ENCODE peak calls at places on chromosome 5, in seven cellular contexts. G is PC-3, S is mammary epithelial cell, E is AG04449, P is B cell, J is left lung, H is GM12865. C is an unnamed sample.

GRCh38 chr5:154487541-154487940 is 9.5 kb upstream of the HAND1 start:
- DNase-seq in P (no peak), H (peak), G (no peak), J (no peak), S (no peak), E (no peak), C (no peak)

GRCh38 chr5:10663531-10664183 is 97.4 kb downstream of the DAP start:
- DNase-seq in G (peak), H (no peak), P (no peak), E (no peak), J (peak), S (no peak), C (no peak)

GRCh38 chr5:141825241-141825671 is 53.0 kb downstream of the PCDH1 start:
- DNase-seq in J (no peak), P (no peak), G (no peak), H (no peak), E (no peak), S (no peak), C (no peak)

GRCh38 chr5:98768160-98769005 is 5.1 kb upstream of the RGMB start:
- DNase-seq in J (peak), P (peak), E (no peak), H (peak), G (peak), S (no peak), C (peak)

GRCh38 chr5:57700484-57700883 is 217.9 kb upstream of the ACTBL2 start:
- DNase-seq in G (no peak), J (no peak), H (no peak), E (no peak), S (no peak), P (no peak), C (no peak)

GRCh38 chr5:124743534-124744169 is 2.8 kb downstream of the ZNF608 start:
- DNase-seq in H (peak), J (no peak), S (peak), E (no peak), G (no peak), P (peak), C (peak)

GRCh38 chr5:110115485-110115884 is 425.8 kb downstream of the MAN2A1 start:
- DNase-seq in E (no peak), S (no peak), H (no peak), G (peak), P (no peak), J (no peak), C (no peak)

GRCh38 chr5:1201327-1202025 is at the start of gene SLC6A19:
- DNase-seq in S (no peak), H (no peak), G (no peak), P (no peak), E (no peak), J (peak), C (peak)

GRCh38 chr5:36885566-36886485 is 9.3 kb downstream of the NIPBL start:
- DNase-seq in S (no peak), E (no peak), P (no peak), J (no peak), G (no peak), H (no peak), C (no peak)

GRCh38 chr5:60883229-60883628 is 39.2 kb upstream of the ELOVL7 start:
- DNase-seq in H (peak), P (no peak), J (no peak), S (peak), E (no peak), G (peak), C (no peak)

GRCh38 chr5:42157215-42157614 is 232.1 kb downstream of the FBXO4 start:
- DNase-seq in G (peak), S (peak), H (no peak), E (no peak), J (no peak), P (no peak), C (no peak)

GRCh38 chr5:5293029-5293428 is 129.4 kb upstream of the ICE1 start:
- DNase-seq in J (no peak), P (no peak), G (no peak), E (no peak), H (no peak), S (no peak), C (no peak)

GRCh38 chr5:169762338-169763095 is 125.4 kb downstream of the DOCK2 start:
- DNase-seq in J (no peak), E (no peak), H (no peak), G (peak), S (peak), P (no peak), C (no peak)

GRCh38 chr5:115875447-115875846 is 33.7 kb downstream of the AP3S1 start:
- DNase-seq in H (no peak), S (no peak), G (peak), E (no peak), J (no peak), P (no peak), C (no peak)

GRCh38 chr5:176875783-176876505 is 23.2 kb downstream of the HK3 start:
- DNase-seq in H (no peak), J (peak), P (no peak), S (no peak), G (no peak), E (no peak), C (no peak)

GRCh38 chr5:86625148-86625547 is 7.4 kb downstream of the COX7C start:
- DNase-seq in J (no peak), S (no peak), P (no peak), G (no peak), E (no peak), H (no peak), C (no peak)

GRCh38 chr5:149724884-149725283 is 5.2 kb upstream of the PPARGC1B start:
- DNase-seq in G (no peak), S (no peak), H (no peak), J (no peak), P (no peak), E (no peak), C (no peak)

GRCh38 chr5:16225927-16226326 is 46.3 kb upstream of the MARCHF11 start:
- DNase-seq in H (no peak), E (no peak), P (no peak), J (no peak), S (no peak), G (no peak), C (no peak)
- TF ChIP-seq CTCF in H (no peak), E (no peak), P (no peak), J (no peak), S (no peak), G (no peak), C (no peak)

GRCh38 chr5:138082033-138082432 is 1.8 kb upstream of the WNT8A start:
- DNase-seq in J (no peak), S (no peak), G (no peak), E (no peak), P (no peak), H (peak), C (no peak)
- TF ChIP-seq CTCF in J (no peak), S (peak), G (no peak), E (no peak), P (no peak), H (peak), C (no peak)

DNA sequence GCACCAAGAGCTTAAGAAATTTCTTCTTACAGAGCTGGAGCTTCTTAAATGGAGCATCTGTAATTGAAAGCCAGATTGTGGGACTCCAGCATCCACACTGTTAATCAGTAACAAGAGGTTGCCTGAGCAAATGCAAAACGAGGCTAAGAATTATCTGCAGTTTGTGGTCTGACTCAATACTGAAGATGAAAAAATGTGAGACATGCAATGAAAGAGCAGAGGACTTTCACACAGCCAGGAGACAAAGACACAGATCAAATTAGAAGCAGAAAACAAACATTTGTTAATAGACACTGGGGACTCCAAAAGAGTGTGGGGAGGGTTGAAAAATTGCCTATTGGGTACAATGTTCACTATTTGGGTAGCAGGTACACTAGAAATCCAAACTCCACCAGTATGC is 62.5 kb upstream of the CTXN3 start:
- DNase-seq in E (no peak), S (no peak), G (no peak), P (no peak), J (no peak), H (peak), C (no peak)
- TF ChIP-seq CTCF in E (no peak), S (no peak), G (no peak), P (no peak), J (no peak), H (no peak), C (no peak)

GRCh38 chr5:13218518-13218917 is 726.0 kb downstream of the DNAH5 start:
- DNase-seq in E (no peak), G (peak), H (peak), S (peak), P (no peak), J (no peak), C (no peak)
- TF ChIP-seq CTCF in E (no peak), G (peak), H (no peak), S (peak), P (no peak), J (no peak), C (no peak)

GRCh38 chr5:142840591-142840990 is 70.4 kb downstream of the ARHGAP26 start:
- DNase-seq in H (no peak), P (no peak), S (no peak), J (no peak), E (no peak), G (no peak), C (no peak)

GRCh38 chr5:142838845-142839244 is 68.7 kb downstream of the ARHGAP26 start:
- DNase-seq in P (no peak), H (no peak), E (no peak), S (no peak), G (peak), J (no peak), C (no peak)

GRCh38 chr5:142841511-142842255 is 71.5 kb downstream of the ARHGAP26 start:
- DNase-seq in P (no peak), E (no peak), G (no peak), H (no peak), J (no peak), S (no peak), C (no peak)

GRCh38 chr5:142837274-142837673 is 67.1 kb downstream of the ARHGAP26 start:
- DNase-seq in J (no peak), P (no peak), H (no peak), S (no peak), G (no peak), E (no peak), C (no peak)

DNA sequence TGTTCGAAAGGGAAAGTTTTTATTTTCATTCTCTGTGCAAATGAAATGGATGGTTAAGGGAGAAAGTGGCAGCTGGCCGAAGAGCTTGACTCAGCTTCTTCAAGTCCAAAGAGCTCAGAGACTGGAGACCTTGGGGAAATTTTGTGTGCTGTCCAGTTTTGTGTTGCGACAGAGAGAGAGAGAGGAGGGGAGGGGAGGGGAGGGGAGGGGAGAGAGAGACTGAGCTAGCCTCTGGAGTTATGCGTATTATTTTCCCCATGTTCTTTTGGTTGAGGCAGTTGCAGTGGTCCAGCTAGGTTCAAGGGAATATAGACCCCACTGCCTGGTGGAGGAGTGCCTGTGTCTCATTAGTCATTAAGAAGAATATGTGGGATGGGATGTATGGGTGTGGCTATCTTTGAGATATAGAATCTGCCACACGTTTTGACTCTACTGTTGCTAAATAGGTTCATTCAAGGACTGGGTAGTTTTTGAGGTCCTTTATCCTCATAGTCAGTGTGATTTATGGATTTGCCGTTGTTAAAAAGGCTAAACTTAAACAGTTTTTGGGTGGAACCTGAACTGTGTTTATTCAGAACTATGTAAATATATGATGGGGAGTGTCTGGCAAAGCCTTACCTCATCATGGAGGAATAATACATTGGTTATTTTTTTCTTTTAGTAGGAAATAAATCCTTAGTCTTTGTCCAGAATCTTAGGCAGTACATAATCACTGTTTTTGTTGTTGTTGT is 69.7 kb downstream of the ARHGAP26 start:
- DNase-seq in J (no peak), E (no peak), G (peak), P (no peak), H (no peak), S (no peak), C (peak)
- TF ChIP-seq CTCF in J (no peak), E (no peak), G (no peak), P (no peak), H (no peak), S (no peak), C (no peak)

DNA sequence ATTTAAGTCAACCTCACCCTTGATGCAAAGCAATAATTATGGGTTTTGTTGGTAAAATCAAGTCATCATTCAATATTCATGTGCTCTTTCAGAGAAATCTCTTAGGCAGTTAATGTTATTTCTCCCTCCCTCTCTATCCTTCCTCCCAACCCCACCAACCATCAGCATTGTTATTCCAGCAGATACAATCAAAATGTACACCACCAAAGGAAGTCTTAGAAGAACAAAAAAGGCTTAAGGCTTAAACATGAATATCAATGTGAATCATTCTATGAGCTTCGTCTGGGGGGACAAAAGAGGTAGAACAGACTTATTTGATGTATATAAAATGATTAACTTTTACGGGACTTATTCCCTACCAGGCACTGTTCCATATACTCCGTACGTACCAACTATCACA is 404.4 kb downstream of the ARHGEF28 start:
- DNase-seq in G (no peak), S (no peak), E (no peak), P (no peak), H (no peak), J (no peak), C (no peak)
- TF ChIP-seq CTCF in G (no peak), S (no peak), E (no peak), P (no peak), H (no peak), J (no peak), C (no peak)

DNA sequence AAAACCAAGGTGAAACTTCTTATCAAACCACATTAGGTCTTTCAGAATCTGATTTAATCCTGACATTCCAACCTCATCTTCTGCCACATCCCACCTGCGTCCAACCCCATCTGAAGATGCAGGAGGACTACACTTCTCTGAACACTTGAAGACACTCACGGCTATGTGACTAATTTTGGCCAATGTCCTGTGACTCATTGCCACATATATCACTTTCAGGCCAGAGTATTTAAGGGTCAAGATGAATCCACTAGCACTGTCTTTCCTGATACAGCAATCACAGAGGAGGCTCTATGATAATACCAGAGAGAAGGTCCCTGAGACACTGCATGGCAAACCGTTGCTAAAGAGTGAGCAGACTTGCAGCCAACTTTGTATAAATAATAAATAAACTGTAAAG is 323.4 kb downstream of the NR2F1-AS1 start:
- DNase-seq in G (peak), S (no peak), H (no peak), E (no peak), J (no peak), P (no peak), C (no peak)
- TF ChIP-seq CTCF in G (no peak), S (no peak), H (no peak), E (no peak), J (no peak), P (no peak), C (no peak)

DNA sequence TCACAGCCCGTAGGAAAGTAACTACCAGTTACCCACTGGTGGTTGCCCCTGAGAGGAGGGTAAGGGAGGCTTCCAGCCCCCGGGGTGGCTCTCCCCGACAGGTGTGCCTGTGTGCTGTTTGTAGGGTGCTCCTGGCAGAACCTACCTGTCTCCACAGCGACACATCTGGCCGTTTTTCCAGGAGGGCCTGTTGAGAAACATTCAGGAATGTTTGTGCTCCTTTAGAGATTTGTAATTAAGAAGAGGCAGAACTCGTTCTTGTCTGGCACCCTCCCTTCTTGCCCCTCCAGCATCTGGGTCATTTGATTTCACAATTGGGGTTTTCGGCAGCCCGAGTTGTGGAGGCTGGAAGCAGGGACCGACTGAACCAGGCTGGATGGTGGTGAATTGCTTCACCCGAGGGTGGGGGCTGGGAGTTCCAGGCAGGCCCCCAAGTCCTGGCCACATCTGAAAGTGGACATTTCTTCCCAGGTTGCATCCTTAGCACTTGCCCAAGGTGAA is 74.2 kb downstream of the WWC1 start:
- DNase-seq in E (no peak), J (no peak), G (peak), S (peak), H (no peak), P (no peak), C (no peak)
- TF ChIP-seq CTCF in E (no peak), J (no peak), G (peak), S (peak), H (no peak), P (no peak), C (no peak)

DNA sequence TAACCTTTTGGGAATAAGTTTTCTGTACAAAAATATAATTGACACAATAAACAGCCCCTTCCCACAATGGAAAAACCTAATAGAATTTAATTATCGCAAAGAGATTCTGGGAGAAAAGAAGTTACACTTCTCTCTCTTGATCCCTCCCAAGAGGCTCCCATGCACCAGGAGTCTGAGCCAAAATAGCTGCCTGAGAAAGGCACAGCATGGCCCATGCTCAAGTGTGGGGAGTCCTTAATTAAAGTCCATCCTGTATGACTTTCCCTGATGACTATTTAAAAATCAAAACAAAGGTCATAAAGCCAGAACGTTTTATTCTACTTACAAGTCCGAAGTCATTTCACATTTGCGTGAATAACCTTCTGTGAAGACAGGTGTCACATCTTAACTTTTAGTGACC is 155.1 kb downstream of the SPOCK1 start:
- DNase-seq in E (no peak), H (no peak), J (no peak), P (no peak), S (no peak), G (no peak), C (no peak)
- TF ChIP-seq CTCF in E (no peak), H (no peak), J (no peak), P (no peak), S (no peak), G (no peak), C (no peak)

DNA sequence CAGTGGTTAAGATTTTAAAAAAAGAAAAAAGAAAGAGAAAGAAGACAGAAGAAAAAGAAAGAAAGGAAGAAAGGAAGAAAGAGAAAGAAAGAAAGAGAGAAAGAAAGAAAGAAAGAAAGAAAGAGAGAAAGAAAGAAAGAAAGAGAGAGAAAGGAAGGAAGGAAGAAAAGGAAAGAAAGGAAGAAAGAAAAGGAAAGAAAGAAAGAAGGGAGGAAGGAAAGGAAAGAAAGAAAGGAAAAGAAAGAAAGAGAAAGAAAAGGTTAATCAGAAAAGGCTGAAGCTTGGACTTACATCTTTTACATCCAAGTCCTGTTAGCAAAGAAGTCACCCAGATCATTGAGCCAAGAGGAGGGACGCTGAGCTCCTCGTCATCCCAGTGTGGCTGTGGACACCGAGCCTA is 70.0 kb downstream of the IRX2 start:
- DNase-seq in P (no peak), G (no peak), S (no peak), H (no peak), J (no peak), E (no peak), C (no peak)
- TF ChIP-seq CTCF in P (no peak), G (no peak), S (no peak), H (no peak), J (no peak), E (no peak), C (no peak)

C was measured in Peyer's patch.